ENCODE peak calls at places on chromosome 21, in ten cellular contexts. One of them, this sample, is unnamed.
A peak's percentile ranks its signal among the peaks of the same experiment; 100 is the strongest.

GRCh38 chr21:28436286-28436932 is 556.3 kb downstream of the LTN1 start:
- DNase-seq in CD8-positive, alpha-beta T cell: no peak
- DNase-seq in esophagus squamous epithelium: no peak
- DNase-seq in ascending aorta: no peak
- DNase-seq in cardiac muscle cell: peak; percentile 28
- DNase-seq in AG04450: no peak
- DNase-seq in HFF-Myc: peak; percentile 87
- DNase-seq in testis: no peak
- DNase-seq in astrocyte: peak; percentile 74
- DNase-seq in colonic mucosa: no peak
- DNase-seq in this sample: no peak

GRCh38 chr21:44556879-44557278 is 1.7 kb downstream of the KRTAP10-3 start:
- DNase-seq in CD8-positive, alpha-beta T cell: no peak
- DNase-seq in esophagus squamous epithelium: no peak
- DNase-seq in ascending aorta: no peak
- DNase-seq in cardiac muscle cell: no peak
- DNase-seq in AG04450: no peak
- DNase-seq in HFF-Myc: no peak
- DNase-seq in testis: no peak
- DNase-seq in astrocyte: no peak
- DNase-seq in colonic mucosa: no peak
- DNase-seq in this sample: no peak

GRCh38 chr21:37793660-37794059 is 122.6 kb downstream of the KCNJ6 start:
- DNase-seq in CD8-positive, alpha-beta T cell: no peak
- DNase-seq in esophagus squamous epithelium: no peak
- DNase-seq in ascending aorta: no peak
- DNase-seq in cardiac muscle cell: peak; percentile 9
- DNase-seq in AG04450: no peak
- DNase-seq in HFF-Myc: no peak
- DNase-seq in testis: no peak
- DNase-seq in astrocyte: peak; percentile 36
- DNase-seq in colonic mucosa: no peak
- DNase-seq in this sample: peak; percentile 55

GRCh38 chr21:15695241-15695640 is 34.5 kb upstream of the USP25 start:
- DNase-seq in CD8-positive, alpha-beta T cell: no peak
- DNase-seq in esophagus squamous epithelium: no peak
- DNase-seq in ascending aorta: no peak
- DNase-seq in cardiac muscle cell: no peak
- DNase-seq in AG04450: no peak
- DNase-seq in HFF-Myc: no peak
- DNase-seq in testis: no peak
- DNase-seq in astrocyte: no peak
- DNase-seq in colonic mucosa: no peak
- DNase-seq in this sample: no peak

GRCh38 chr21:38129711-38130110 is 127.1 kb upstream of the KCNJ15 start:
- DNase-seq in CD8-positive, alpha-beta T cell: no peak
- DNase-seq in esophagus squamous epithelium: no peak
- DNase-seq in ascending aorta: no peak
- DNase-seq in cardiac muscle cell: no peak
- DNase-seq in AG04450: no peak
- DNase-seq in HFF-Myc: no peak
- DNase-seq in testis: no peak
- DNase-seq in astrocyte: no peak
- DNase-seq in colonic mucosa: no peak
- DNase-seq in this sample: no peak

GRCh38 chr21:16533692-16534407 is 804.1 kb downstream of the USP25 start:
- DNase-seq in CD8-positive, alpha-beta T cell: no peak
- DNase-seq in esophagus squamous epithelium: no peak
- DNase-seq in ascending aorta: no peak
- DNase-seq in cardiac muscle cell: no peak
- DNase-seq in AG04450: no peak
- DNase-seq in HFF-Myc: no peak
- DNase-seq in testis: peak; percentile 23
- DNase-seq in astrocyte: peak; percentile 31
- DNase-seq in colonic mucosa: no peak
- DNase-seq in this sample: no peak

GRCh38 chr21:25818156-25818950 is 83.6 kb downstream of the GABPA start:
- DNase-seq in CD8-positive, alpha-beta T cell: no peak
- DNase-seq in esophagus squamous epithelium: no peak
- DNase-seq in ascending aorta: no peak
- DNase-seq in cardiac muscle cell: no peak
- DNase-seq in AG04450: no peak
- DNase-seq in HFF-Myc: no peak
- DNase-seq in testis: no peak
- DNase-seq in astrocyte: no peak
- DNase-seq in colonic mucosa: no peak
- DNase-seq in this sample: no peak

GRCh38 chr21:25094695-25095094 is 512.6 kb downstream of the MRPL39 start:
- DNase-seq in CD8-positive, alpha-beta T cell: no peak
- DNase-seq in esophagus squamous epithelium: no peak
- DNase-seq in ascending aorta: no peak
- DNase-seq in cardiac muscle cell: no peak
- DNase-seq in AG04450: no peak
- DNase-seq in HFF-Myc: no peak
- DNase-seq in testis: no peak
- DNase-seq in astrocyte: no peak
- DNase-seq in colonic mucosa: no peak
- DNase-seq in this sample: no peak

GRCh38 chr21:44969965-44970755 is 30.3 kb downstream of the SLX9 start:
- DNase-seq in CD8-positive, alpha-beta T cell: peak; percentile 16
- DNase-seq in esophagus squamous epithelium: no peak
- DNase-seq in ascending aorta: no peak
- DNase-seq in cardiac muscle cell: peak; percentile 13
- DNase-seq in AG04450: no peak
- DNase-seq in HFF-Myc: no peak
- DNase-seq in testis: no peak
- DNase-seq in astrocyte: peak; percentile 37
- DNase-seq in colonic mucosa: no peak
- DNase-seq in this sample: no peak

GRCh38 chr21:43667191-43667904 is 8.0 kb downstream of the RRP1B start:
- DNase-seq in CD8-positive, alpha-beta T cell: no peak
- DNase-seq in esophagus squamous epithelium: no peak
- DNase-seq in ascending aorta: no peak
- DNase-seq in cardiac muscle cell: peak; percentile 86
- DNase-seq in AG04450: no peak
- DNase-seq in HFF-Myc: no peak
- DNase-seq in testis: no peak
- DNase-seq in astrocyte: peak; percentile 76
- DNase-seq in colonic mucosa: no peak
- DNase-seq in this sample: peak; percentile 82

GRCh38 chr21:29302340-29302991 is 3.7 kb downstream of the BACH1 start:
- DNase-seq in CD8-positive, alpha-beta T cell: no peak
- DNase-seq in esophagus squamous epithelium: no peak
- DNase-seq in ascending aorta: no peak
- DNase-seq in cardiac muscle cell: no peak
- DNase-seq in AG04450: no peak
- DNase-seq in HFF-Myc: no peak
- DNase-seq in testis: no peak
- DNase-seq in astrocyte: peak; percentile 23
- DNase-seq in colonic mucosa: no peak
- DNase-seq in this sample: peak; percentile 44

GRCh38 chr21:28229811-28230210 is 762.9 kb downstream of the LTN1 start:
- DNase-seq in CD8-positive, alpha-beta T cell: no peak
- DNase-seq in esophagus squamous epithelium: no peak
- DNase-seq in ascending aorta: no peak
- DNase-seq in cardiac muscle cell: peak; percentile 91
- DNase-seq in AG04450: no peak
- DNase-seq in HFF-Myc: no peak
- DNase-seq in testis: no peak
- DNase-seq in astrocyte: peak; percentile 67
- DNase-seq in colonic mucosa: no peak
- DNase-seq in this sample: peak; percentile 80

GRCh38 chr21:43716376-43717165 is 2.4 kb upstream of the PDXK start:
- DNase-seq in CD8-positive, alpha-beta T cell: no peak
- DNase-seq in esophagus squamous epithelium: no peak
- DNase-seq in ascending aorta: no peak
- DNase-seq in cardiac muscle cell: no peak
- DNase-seq in AG04450: no peak
- DNase-seq in HFF-Myc: no peak
- DNase-seq in testis: no peak
- DNase-seq in astrocyte: peak; percentile 63
- DNase-seq in colonic mucosa: no peak
- DNase-seq in this sample: no peak

GRCh38 chr21:43718872-43719747 is at the start of gene PDXK:
- DNase-seq in CD8-positive, alpha-beta T cell: peak; percentile 67
- DNase-seq in esophagus squamous epithelium: no peak
- DNase-seq in ascending aorta: no peak
- DNase-seq in cardiac muscle cell: peak; percentile 87
- DNase-seq in AG04450: no peak
- DNase-seq in HFF-Myc: no peak
- DNase-seq in testis: peak; percentile 88
- DNase-seq in astrocyte: peak; percentile 63
- DNase-seq in colonic mucosa: peak; percentile 91
- DNase-seq in this sample: peak; percentile 86

GRCh38 chr21:28410264-28410663 is 582.4 kb downstream of the LTN1 start:
- DNase-seq in CD8-positive, alpha-beta T cell: no peak
- DNase-seq in esophagus squamous epithelium: no peak
- DNase-seq in ascending aorta: no peak
- DNase-seq in cardiac muscle cell: peak; percentile 63
- DNase-seq in AG04450: no peak
- DNase-seq in HFF-Myc: no peak
- DNase-seq in testis: no peak
- DNase-seq in astrocyte: no peak
- DNase-seq in colonic mucosa: no peak
- DNase-seq in this sample: no peak

GRCh38 chr21:28554660-28555475 is 437.8 kb downstream of the LTN1 start:
- DNase-seq in CD8-positive, alpha-beta T cell: no peak
- DNase-seq in esophagus squamous epithelium: no peak
- DNase-seq in ascending aorta: no peak
- DNase-seq in cardiac muscle cell: peak; percentile 54
- DNase-seq in AG04450: no peak
- DNase-seq in HFF-Myc: no peak
- DNase-seq in testis: no peak
- DNase-seq in astrocyte: peak; percentile 79
- DNase-seq in colonic mucosa: no peak
- DNase-seq in this sample: peak; percentile 62

GRCh38 chr21:29218749-29219148 is 80.0 kb upstream of the BACH1 start:
- DNase-seq in CD8-positive, alpha-beta T cell: no peak
- DNase-seq in esophagus squamous epithelium: no peak
- DNase-seq in ascending aorta: no peak
- DNase-seq in cardiac muscle cell: no peak
- DNase-seq in AG04450: no peak
- DNase-seq in HFF-Myc: no peak
- DNase-seq in testis: no peak
- DNase-seq in astrocyte: no peak
- DNase-seq in colonic mucosa: peak; percentile 67
- DNase-seq in this sample: no peak

GRCh38 chr21:44092201-44092600 is 15.0 kb upstream of the PWP2 start:
- DNase-seq in CD8-positive, alpha-beta T cell: no peak
- DNase-seq in esophagus squamous epithelium: no peak
- DNase-seq in ascending aorta: no peak
- DNase-seq in cardiac muscle cell: no peak
- DNase-seq in AG04450: no peak
- DNase-seq in HFF-Myc: no peak
- DNase-seq in testis: peak; percentile 14
- DNase-seq in astrocyte: no peak
- DNase-seq in colonic mucosa: peak; percentile 36
- DNase-seq in this sample: no peak

GRCh38 chr21:45294509-45295291 is 7.0 kb upstream of the POFUT2 start:
- DNase-seq in CD8-positive, alpha-beta T cell: no peak
- DNase-seq in esophagus squamous epithelium: no peak
- DNase-seq in ascending aorta: peak; percentile 68
- DNase-seq in cardiac muscle cell: peak; percentile 99
- DNase-seq in AG04450: peak; percentile 98
- DNase-seq in HFF-Myc: peak; percentile 88
- DNase-seq in testis: peak; percentile 91
- DNase-seq in astrocyte: peak; percentile 99
- DNase-seq in colonic mucosa: peak; percentile 61
- DNase-seq in this sample: peak; percentile 100

GRCh38 chr21:36749935-36750578 is 51.1 kb downstream of the SIM2 start:
- DNase-seq in CD8-positive, alpha-beta T cell: no peak
- DNase-seq in esophagus squamous epithelium: no peak
- DNase-seq in ascending aorta: no peak
- DNase-seq in cardiac muscle cell: peak; percentile 46
- DNase-seq in AG04450: no peak
- DNase-seq in HFF-Myc: no peak
- DNase-seq in testis: no peak
- DNase-seq in astrocyte: peak; percentile 43
- DNase-seq in colonic mucosa: no peak
- DNase-seq in this sample: no peak
- H3K4me3 ChIP-seq in CD8-positive, alpha-beta T cell: no peak overlapping the region
- H3K4me3 ChIP-seq in esophagus squamous epithelium: no peak overlapping the region
- H3K4me3 ChIP-seq in ascending aorta: no peak overlapping the region
- H3K4me3 ChIP-seq in cardiac muscle cell: no peak overlapping the region
- H3K4me3 ChIP-seq in AG04450: no peak overlapping the region
- H3K4me3 ChIP-seq in HFF-Myc: no peak overlapping the region
- H3K4me3 ChIP-seq in testis: no peak overlapping the region
- H3K4me3 ChIP-seq in astrocyte: no peak overlapping the region
- H3K4me3 ChIP-seq in colonic mucosa: no peak overlapping the region
- H3K4me3 ChIP-seq in this sample: no peak overlapping the region

GRCh38 chr21:46639489-46640386 is 4.3 kb downstream of the PRMT2 start:
- DNase-seq in CD8-positive, alpha-beta T cell: no peak
- DNase-seq in esophagus squamous epithelium: no peak
- DNase-seq in ascending aorta: no peak
- DNase-seq in cardiac muscle cell: peak; percentile 48
- DNase-seq in AG04450: no peak
- DNase-seq in HFF-Myc: no peak
- DNase-seq in testis: no peak
- DNase-seq in astrocyte: no peak
- DNase-seq in colonic mucosa: no peak
- DNase-seq in this sample: peak; percentile 50
- TF ChIP-seq CTCF in CD8-positive, alpha-beta T cell: peak; percentile 72
- TF ChIP-seq CTCF in esophagus squamous epithelium: peak; percentile 8
- TF ChIP-seq CTCF in ascending aorta: peak; percentile 22
- TF ChIP-seq CTCF in cardiac muscle cell: peak; percentile 41
- TF ChIP-seq CTCF in AG04450: peak; percentile 56
- TF ChIP-seq CTCF in HFF-Myc: no peak
- TF ChIP-seq CTCF in testis: no peak
- TF ChIP-seq CTCF in astrocyte: peak; percentile 39
- TF ChIP-seq CTCF in colonic mucosa: no peak
- TF ChIP-seq CTCF in this sample: peak; percentile 55

DNA sequence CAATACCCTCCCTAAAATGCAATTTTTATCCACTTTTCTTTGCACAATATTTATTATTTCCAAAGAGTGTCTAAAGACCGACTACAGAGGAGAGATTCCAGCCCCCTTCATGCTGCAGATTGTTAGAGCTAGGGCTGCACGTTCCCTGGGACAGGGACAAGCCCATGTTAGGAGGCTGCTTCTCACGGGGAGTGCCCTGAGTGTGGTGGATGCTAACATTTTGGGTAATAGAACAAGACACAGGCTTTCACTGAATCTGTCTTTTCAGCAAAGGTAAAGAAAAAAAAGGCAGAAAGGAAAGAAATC is 125.4 kb downstream of the RIPK4 start:
- DNase-seq in CD8-positive, alpha-beta T cell: no peak
- DNase-seq in esophagus squamous epithelium: no peak
- DNase-seq in ascending aorta: no peak
- DNase-seq in cardiac muscle cell: no peak
- DNase-seq in AG04450: no peak
- DNase-seq in HFF-Myc: no peak
- DNase-seq in testis: no peak
- DNase-seq in astrocyte: no peak
- DNase-seq in colonic mucosa: no peak
- DNase-seq in this sample: no peak
- H3K4me3 ChIP-seq in CD8-positive, alpha-beta T cell: no peak overlapping the region
- H3K4me3 ChIP-seq in esophagus squamous epithelium: no peak overlapping the region
- H3K4me3 ChIP-seq in ascending aorta: no peak overlapping the region
- H3K4me3 ChIP-seq in cardiac muscle cell: no peak overlapping the region
- H3K4me3 ChIP-seq in AG04450: no peak overlapping the region
- H3K4me3 ChIP-seq in HFF-Myc: no peak overlapping the region
- H3K4me3 ChIP-seq in testis: no peak overlapping the region
- H3K4me3 ChIP-seq in astrocyte: no peak overlapping the region
- H3K4me3 ChIP-seq in colonic mucosa: no peak overlapping the region
- H3K4me3 ChIP-seq in this sample: no peak overlapping the region

GRCh38 chr21:36718951-36719501 is 20.1 kb downstream of the SIM2 start:
- DNase-seq in CD8-positive, alpha-beta T cell: no peak
- DNase-seq in esophagus squamous epithelium: no peak
- DNase-seq in ascending aorta: no peak
- DNase-seq in cardiac muscle cell: no peak
- DNase-seq in AG04450: no peak
- DNase-seq in HFF-Myc: no peak
- DNase-seq in testis: no peak
- DNase-seq in astrocyte: no peak
- DNase-seq in colonic mucosa: peak; percentile 85
- DNase-seq in this sample: no peak
- TF ChIP-seq CTCF in CD8-positive, alpha-beta T cell: no peak
- TF ChIP-seq CTCF in esophagus squamous epithelium: no peak
- TF ChIP-seq CTCF in ascending aorta: no peak
- TF ChIP-seq CTCF in cardiac muscle cell: no peak
- TF ChIP-seq CTCF in AG04450: no peak
- TF ChIP-seq CTCF in HFF-Myc: no peak
- TF ChIP-seq CTCF in testis: no peak
- TF ChIP-seq CTCF in astrocyte: no peak
- TF ChIP-seq CTCF in colonic mucosa: no peak
- TF ChIP-seq CTCF in this sample: no peak

This sample was measured in choroid plexus epithelial cell.